ENCODE peak calls at places on chromosomes 12 and 14, in five cellular contexts. P, Z, I, A and E are unnamed samples.

GRCh38 chr14:37546621-37547447 is 48.2 kb downstream of the FOXA1 start:
- DNase-seq in P (no peak), Z (peak; percentile 13), I (no peak), A (no peak), E (no peak)

GRCh38 chr12:55996715-55997534 is at the start of gene SUOX:
- DNase-seq in P (peak; percentile 98), Z (peak; percentile 97), I (peak; percentile 98), A (peak; percentile 99), E (peak; percentile 97)

GRCh38 chr12:128572311-128572810 is 251.4 kb downstream of the SLC15A4 start:
- DNase-seq in P (peak; percentile 13), Z (no peak), I (no peak), A (no peak), E (peak; percentile 15)

GRCh38 chr14:66662374-66662773 is 154.4 kb downstream of the GPHN start:
- DNase-seq in P (no peak), Z (peak; percentile 40), I (peak; percentile 52), A (no peak), E (no peak)

GRCh38 chr12:106919910-106920544 is 35.7 kb upstream of the TMEM263 start:
- DNase-seq in P (no peak), Z (peak; percentile 77), I (peak; percentile 76), A (no peak), E (peak; percentile 51)

GRCh38 chr12:77324763-77325468 is 259.5 kb upstream of the E2F7 start:
- DNase-seq in P (peak; percentile 74), Z (peak; percentile 71), I (peak; percentile 67), A (peak; percentile 80), E (peak; percentile 69)

GRCh38 chr14:102375126-102375525 is 12.4 kb downstream of the TECPR2 start:
- DNase-seq in P (no peak), Z (no peak), I (no peak), A (no peak), E (peak; percentile 41)

GRCh38 chr12:34598352-34598827 is 576.1 kb downstream of the ALG10 start:
- DNase-seq in P (no peak), Z (no peak), I (no peak), A (peak; percentile 20), E (no peak)

GRCh38 chr12:104656921-104657320 is 200.2 kb downstream of the CHST11 start:
- DNase-seq in P (no peak), Z (peak; percentile 85), I (peak; percentile 85), A (no peak), E (no peak)

GRCh38 chr14:75647650-75648049 is 13.0 kb downstream of the ERG28 start:
- DNase-seq in P (peak; percentile 2), Z (peak; percentile 76), I (peak; percentile 45), A (no peak), E (no peak)

GRCh38 chr14:95609398-95609990 is 74.6 kb downstream of the GLRX5 start:
- DNase-seq in P (peak; percentile 17), Z (peak; percentile 9), I (peak; percentile 19), A (no peak), E (peak; percentile 70)

GRCh38 chr12:21416611-21417121 is 20.8 kb upstream of the PYROXD1 start:
- DNase-seq in P (no peak), Z (peak; percentile 2), I (peak; percentile 23), A (no peak), E (no peak)

GRCh38 chr12:79978692-79979091 is 43.8 kb upstream of the PPP1R12A start:
- DNase-seq in P (no peak), Z (no peak), I (no peak), A (no peak), E (no peak)

GRCh38 chr12:93139028-93139665 is 210.1 kb upstream of the EEA1 start:
- DNase-seq in P (peak; percentile 4), Z (no peak), I (no peak), A (no peak), E (peak; percentile 65)

GRCh38 chr14:51424569-51425251 is 184.7 kb downstream of the TMX1 start:
- DNase-seq in P (no peak), Z (peak; percentile 78), I (peak; percentile 82), A (no peak), E (no peak)

GRCh38 chr12:113136128-113136989 is 798 bp upstream of the RASAL1 start:
- DNase-seq in P (no peak), Z (no peak), I (no peak), A (peak; percentile 71), E (no peak)

GRCh38 chr12:102326987-102327386 is 129.4 kb upstream of the PMCH start:
- DNase-seq in P (no peak), Z (no peak), I (no peak), A (no peak), E (no peak)

GRCh38 chr12:9273276-9273675 is 65.1 kb upstream of the PZP start:
- DNase-seq in P (no peak), Z (peak; percentile 87), I (peak; percentile 44), A (no peak), E (no peak)

GRCh38 chr12:6327159-6327558 is 14.7 kb downstream of the TNFRSF1A start:
- DNase-seq in P (no peak), Z (no peak), I (no peak), A (no peak), E (no peak)

GRCh38 chr14:74380845-74381244 is 32.6 kb downstream of the VRTN start:
- DNase-seq in P (no peak), Z (no peak), I (no peak), A (no peak), E (no peak)

GRCh38 chr12:110179291-110179690 is 55.1 kb downstream of the IFT81 start:
- DNase-seq in P (peak; percentile 77), Z (peak; percentile 30), I (peak; percentile 27), A (no peak), E (no peak)

GRCh38 chr14:51310453-51311074 is 70.5 kb downstream of the TMX1 start:
- DNase-seq in P (no peak), Z (peak; percentile 59), I (peak; percentile 57), A (no peak), E (no peak)

GRCh38 chr12:122345042-122345441 is 77.4 kb downstream of the CLIP1 start:
- DNase-seq in P (no peak), Z (no peak), I (no peak), A (no peak), E (no peak)

DNA sequence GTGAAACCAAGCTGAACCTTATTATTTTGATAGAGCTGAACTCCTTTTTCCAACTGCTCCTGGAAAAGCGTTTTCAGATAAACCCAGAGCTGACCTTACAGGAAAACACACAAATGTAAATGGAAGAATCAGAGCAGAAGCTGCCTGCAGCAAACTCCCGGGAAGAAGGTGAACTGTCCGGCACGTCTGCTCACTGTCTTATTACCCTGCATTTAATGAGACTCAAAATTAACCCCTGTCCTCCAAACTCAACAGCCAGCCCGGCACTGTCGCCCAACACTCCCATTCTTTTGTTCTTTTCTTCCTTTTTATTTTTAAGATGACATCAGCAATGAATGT is 1046.9 kb upstream of the FLRT2 start:
- DNase-seq in P (no peak), Z (no peak), I (no peak), A (no peak), E (no peak)
- H3K4me3 ChIP-seq in P (no peak overlapping the region), Z (no peak overlapping the region), I (no peak overlapping the region), A (no peak overlapping the region), E (no peak overlapping the region)

GRCh38 chr12:58961166-58961565 is 40.9 kb upstream of the LRIG3 start:
- DNase-seq in P (no peak), Z (no peak), I (no peak), A (no peak), E (no peak)

GRCh38 chr12:58955849-58956248 is 35.5 kb upstream of the LRIG3 start:
- DNase-seq in P (no peak), Z (no peak), I (no peak), A (no peak), E (no peak)

GRCh38 chr12:58954002-58954401 is 33.7 kb upstream of the LRIG3 start:
- DNase-seq in P (no peak), Z (no peak), I (no peak), A (no peak), E (no peak)

GRCh38 chr12:58959639-58960300 is 39.5 kb upstream of the LRIG3 start:
- DNase-seq in P (no peak), Z (no peak), I (no peak), A (no peak), E (no peak)

GRCh38 chr12:58957298-58957697 is 37.0 kb upstream of the LRIG3 start:
- DNase-seq in P (no peak), Z (no peak), I (no peak), A (no peak), E (no peak)
- H3K4me3 ChIP-seq in P (no peak overlapping the region), Z (no peak overlapping the region), I (no peak overlapping the region), A (no peak overlapping the region), E (no peak overlapping the region)

GRCh38 chr12:49548822-49549648 is 10.2 kb downstream of the KCNH3 start:
- DNase-seq in P (no peak), Z (peak; percentile 20), I (no peak), A (peak; percentile 71), E (no peak)

GRCh38 chr12:49547090-49547690 is 8.4 kb downstream of the KCNH3 start:
- DNase-seq in P (no peak), Z (no peak), I (no peak), A (no peak), E (no peak)

GRCh38 chr12:49546481-49546880 is 7.7 kb downstream of the KCNH3 start:
- DNase-seq in P (no peak), Z (no peak), I (no peak), A (no peak), E (no peak)

GRCh38 chr12:49549735-49550710 is 11.2 kb downstream of the KCNH3 start:
- DNase-seq in P (no peak), Z (no peak), I (no peak), A (no peak), E (no peak)

DNA sequence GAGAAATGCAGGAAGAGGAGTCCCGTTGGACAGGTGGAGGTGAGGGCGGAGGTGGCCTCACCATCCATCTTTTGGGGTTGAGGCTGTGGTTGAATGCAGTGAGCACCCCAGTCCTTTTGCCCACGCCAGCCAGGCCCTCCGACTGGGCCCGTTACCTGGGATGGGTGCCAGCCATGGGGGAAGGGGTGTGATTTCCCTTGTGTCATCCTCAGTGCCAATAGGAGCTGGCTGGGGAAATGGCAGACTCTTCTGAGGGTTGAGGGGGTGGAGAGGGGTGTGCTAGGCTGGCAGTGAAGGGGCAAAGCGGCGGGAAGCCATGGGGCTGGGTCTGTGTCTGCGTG is 9.6 kb downstream of the KCNH3 start:
- DNase-seq in P (no peak), Z (no peak), I (no peak), A (peak; percentile 54), E (no peak)
- H3K4me3 ChIP-seq in P (no peak overlapping the region), Z (no peak overlapping the region), I (no peak overlapping the region), A (peak overlapping the region; percentile 43), E (no peak overlapping the region)

GRCh38 chr12:40832668-40833067 is 140.4 kb downstream of the CNTN1 start:
- DNase-seq in P (no peak), Z (no peak), I (no peak), A (no peak), E (no peak)

GRCh38 chr12:40829738-40830144 is 137.5 kb downstream of the CNTN1 start:
- DNase-seq in P (no peak), Z (no peak), I (no peak), A (no peak), E (no peak)

GRCh38 chr12:40831916-40832315 is 139.7 kb downstream of the CNTN1 start:
- DNase-seq in P (no peak), Z (no peak), I (no peak), A (no peak), E (no peak)

GRCh38 chr12:40834321-40834720 is 142.1 kb downstream of the CNTN1 start:
- DNase-seq in P (no peak), Z (no peak), I (no peak), A (peak; percentile 43), E (no peak)

DNA sequence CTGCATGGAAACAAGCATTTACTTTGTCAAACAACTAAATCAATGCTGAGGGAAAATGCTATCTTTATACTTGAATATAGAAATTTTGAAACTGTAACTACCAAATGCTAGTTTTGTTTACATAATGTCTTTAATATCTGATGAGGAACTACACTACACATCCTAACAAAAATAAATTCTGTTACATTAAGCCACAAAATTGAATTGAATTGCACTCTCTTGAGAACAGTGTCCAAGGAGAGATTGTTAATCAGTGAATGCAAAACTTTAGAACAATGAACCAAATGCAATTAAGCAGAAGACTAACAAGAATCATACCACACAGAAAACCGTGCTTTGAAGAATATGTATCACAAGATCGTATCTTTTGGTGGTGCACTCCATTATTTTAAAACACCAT is 141.6 kb downstream of the CNTN1 start:
- DNase-seq in P (no peak), Z (no peak), I (no peak), A (no peak), E (no peak)
- H3K4me3 ChIP-seq in P (no peak overlapping the region), Z (no peak overlapping the region), I (no peak overlapping the region), A (no peak overlapping the region), E (no peak overlapping the region)